ENCODE peak calls at places on chromosome 16, in eight cellular contexts. M is breast epithelium, S is stomach, N is Peyer's patch, Z is A549, W is tibial nerve, A is HCT116, C is esophagus muscularis mucosa. J is an unnamed sample.

GRCh38 chr16:10252155-10252554 is 69.9 kb upstream of the GRIN2A start:
- DNase-seq in A (no peak), S (no peak), Z (no peak), W (no peak), N (no peak), C (no peak), M (no peak), J (no peak)

GRCh38 chr16:4285167-4285566 is 12.3 kb upstream of the TFAP4 start:
- DNase-seq in A (no peak), S (no peak), W (no peak), Z (no peak), C (no peak), N (no peak), M (no peak), J (no peak)

GRCh38 chr16:76668207-76668725 is 391.1 kb downstream of the CNTNAP4 start:
- DNase-seq in N (no peak), Z (no peak), S (no peak), A (no peak), W (no peak), M (no peak), C (no peak), J (no peak)

GRCh38 chr16:20944861-20945390 is 44.4 kb downstream of the LYRM1 start:
- DNase-seq in S (no peak), C (no peak), A (no peak), Z (no peak), M (no peak), N (no peak), W (no peak), J (no peak)

GRCh38 chr16:6687593-6687992 is 645.1 kb upstream of the RBFOX1 start:
- DNase-seq in M (no peak), N (no peak), C (no peak), Z (no peak), S (no peak), A (no peak), W (no peak), J (no peak)

GRCh38 chr16:82801361-82801760 is 174.6 kb downstream of the CDH13 start:
- DNase-seq in C (no peak), N (no peak), M (no peak), Z (no peak), S (no peak), A (no peak), W (no peak), J (no peak)

GRCh38 chr16:4700380-4700996 is 7.1 kb downstream of the NUDT16L1 start:
- DNase-seq in S (no peak), C (no peak), Z (no peak), A (no peak), W (no peak), N (no peak), M (no peak), J (no peak)

GRCh38 chr16:17224859-17225258 is 245.9 kb downstream of the XYLT1 start:
- DNase-seq in A (no peak), N (peak; percentile 29), Z (no peak), S (peak; percentile 36), C (peak; percentile 97), M (peak; percentile 73), W (peak; percentile 44), J (peak; percentile 69)

GRCh38 chr16:88329726-88330700 is 52.7 kb upstream of the ZNF469 start:
- DNase-seq in W (no peak), M (no peak), S (no peak), Z (no peak), C (no peak), A (no peak), N (no peak), J (no peak)

GRCh38 chr16:13021996-13022395 is 120.6 kb downstream of the SHISA9 start:
- DNase-seq in C (no peak), M (no peak), S (no peak), W (no peak), A (no peak), Z (no peak), N (no peak), J (no peak)

GRCh38 chr16:28011223-28011622 is 52.3 kb downstream of the GSG1L start:
- DNase-seq in Z (no peak), N (no peak), A (no peak), S (no peak), C (no peak), W (no peak), M (no peak), J (no peak)

GRCh38 chr16:86405319-86405718 is 105.0 kb upstream of the FOXF1 start:
- DNase-seq in C (no peak), N (no peak), S (no peak), M (no peak), Z (no peak), W (no peak), A (no peak), J (no peak)

GRCh38 chr16:4373909-4374742 is 2.5 kb downstream of the VASN start:
- DNase-seq in M (peak; percentile 70), N (peak; percentile 25), Z (peak; percentile 68), S (peak; percentile 83), C (no peak), W (peak; percentile 78), A (no peak), J (peak; percentile 70)

GRCh38 chr16:2708955-2709587 is 11.0 kb downstream of the PRSS27 start:
- DNase-seq in M (no peak), A (no peak), N (no peak), S (no peak), Z (no peak), C (no peak), W (no peak), J (no peak)

GRCh38 chr16:72099377-72099818 is 5.8 kb downstream of the DHX38 start:
- DNase-seq in S (peak; percentile 41), M (no peak), A (peak; percentile 40), W (no peak), C (no peak), N (no peak), Z (peak; percentile 76), J (no peak)

GRCh38 chr16:84041881-84042280 is 714 bp downstream of the SLC38A8 start:
- DNase-seq in C (no peak), S (no peak), M (no peak), Z (no peak), A (no peak), N (no peak), W (no peak), J (no peak)

GRCh38 chr16:82043680-82044584 is 8.9 kb downstream of the HSD17B2 start:
- DNase-seq in M (no peak), S (no peak), W (no peak), N (no peak), A (no peak), Z (no peak), C (no peak), J (no peak)

GRCh38 chr16:47533744-47534292 is 72.7 kb downstream of the PHKB start:
- DNase-seq in N (no peak), W (no peak), A (no peak), M (no peak), S (no peak), Z (no peak), C (no peak), J (no peak)

GRCh38 chr16:35506898-35507194 is 2047.4 kb downstream of the TP53TG3F start:
- DNase-seq in M (no peak), Z (no peak), S (no peak), C (no peak), W (no peak), A (no peak), N (no peak), J (no peak)

GRCh38 chr16:75265911-75266701 is 14.7 kb upstream of the BCAR1 start:
- DNase-seq in S (peak; percentile 89), Z (peak; percentile 77), N (no peak), C (no peak), M (no peak), W (no peak), A (no peak), J (peak; percentile 37)

GRCh38 chr16:70746708-70747424 is 54.1 kb downstream of the VAC14 start:
- DNase-seq in S (peak; percentile 85), C (peak; percentile 96), M (peak; percentile 75), N (no peak), Z (peak; percentile 95), A (peak; percentile 75), W (no peak), J (peak; percentile 91)

GRCh38 chr16:28219283-28219682 is 7.5 kb upstream of the XPO6 start:
- DNase-seq in S (no peak), W (no peak), C (no peak), Z (no peak), N (no peak), M (no peak), A (no peak), J (no peak)

GRCh38 chr16:25635449-25635848 is 56.3 kb upstream of the HS3ST4 start:
- DNase-seq in Z (no peak), N (no peak), C (no peak), S (no peak), W (no peak), M (no peak), A (no peak), J (no peak)

GRCh38 chr16:65754799-65755691 is 611.4 kb upstream of the CDH5 start:
- DNase-seq in A (no peak), Z (no peak), C (no peak), M (no peak), N (no peak), W (no peak), S (no peak), J (no peak)

GRCh38 chr16:77336637-77337036 is 98.2 kb downstream of the ADAMTS18 start:
- DNase-seq in Z (no peak), S (no peak), N (no peak), W (no peak), C (no peak), M (no peak), A (no peak), J (no peak)

DNA sequence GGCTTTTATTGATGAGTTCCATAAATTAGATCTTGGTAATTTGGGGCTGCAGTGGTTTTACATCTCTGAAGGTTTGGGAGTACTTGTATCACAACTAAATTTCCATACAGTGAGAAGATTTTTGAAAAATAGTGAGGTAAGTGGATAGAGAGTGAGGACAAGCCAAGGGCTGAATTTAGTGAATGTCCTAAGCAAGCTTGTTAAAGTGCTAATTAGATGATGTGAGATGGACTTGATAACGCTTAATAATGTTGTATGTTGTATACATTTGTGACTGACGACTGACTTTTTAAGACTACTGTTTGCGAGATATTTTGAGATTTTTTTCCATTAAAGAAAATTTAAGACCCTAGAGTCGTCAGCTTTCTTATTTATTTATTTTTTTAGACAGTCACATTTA is 3.9 kb downstream of the NFATC3 start:
- DNase-seq in N (no peak), S (no peak), Z (no peak), W (no peak), C (no peak), M (no peak), A (no peak), J (no peak)
- H3K4me1 ChIP-seq in N (peaks cover 48% of the 10 kb centered on the region), S (peaks cover 80% of the 10 kb centered on the region), Z (peaks cover 57% of the 10 kb centered on the region), W (no peaks in the 10 kb centered on the region), C (peaks cover 82% of the 10 kb centered on the region), M (peaks cover 17% of the 10 kb centered on the region), A (peaks cover 20% of the 10 kb centered on the region), J (peaks cover 4% of the 10 kb centered on the region)

GRCh38 chr16:30658731-30659506 is 688 bp downstream of the FBRS start:
- DNase-seq in S (peak; percentile 73), W (peak; percentile 95), N (peak; percentile 84), M (no peak), A (peak; percentile 94), Z (peak; percentile 99), C (peak; percentile 96), J (peak; percentile 87)
- TF ChIP-seq POLR2A in S (no peak), W (peak; percentile 1), N (no peak), M (no peak), A (peak; percentile 29), Z (no peak), C (no peak), J (no peak)

GRCh38 chr16:66942981-66943380 is 7.7 kb downstream of the CES2 start:
- DNase-seq in W (no peak), M (no peak), A (no peak), Z (no peak), N (no peak), S (no peak), C (no peak), J (no peak)
- H3K4me1 ChIP-seq in W (no peaks in the 10 kb centered on the region), M (no peaks in the 10 kb centered on the region), A (no peaks in the 10 kb centered on the region), Z (peaks cover 4% of the 10 kb centered on the region), N (peaks cover 18% of the 10 kb centered on the region), S (peaks cover 15% of the 10 kb centered on the region), C (peaks cover 11% of the 10 kb centered on the region), J (no peaks in the 10 kb centered on the region)

GRCh38 chr16:1313721-1314120 is 4.3 kb downstream of the UBE2I start:
- DNase-seq in A (no peak), W (no peak), S (no peak), C (no peak), M (no peak), Z (no peak), N (no peak), J (no peak)
- TF ChIP-seq POLR2A in A (no peak), W (no peak), S (no peak), C (no peak), M (no peak), Z (no peak), N (no peak), J (no peak)